ENCODE peak calls at places on chromosomes 4 and X, in five cellular contexts. O is endothelial cell, D is progenitor cell of endocrine pancreas, X is fibroblast of lung, T is suprapubic skin. E is an unnamed sample.

GRCh38 chr4:35087216-35087615 is 1157.1 kb downstream of the ARAP2 start:
- DNase-seq in O (no peak), D (no peak), X (no peak), T (no peak), E (no peak)

GRCh38 chrX:112738347-112739033 is 58.8 kb upstream of the LHFPL1 start:
- DNase-seq in O (no peak), D (no peak), X (no peak), T (no peak), E (no peak)

GRCh38 chrX:54435121-54435520 is 5.1 kb upstream of the TSR2 start:
- DNase-seq in O (no peak), D (no peak), X (no peak), T (no peak), E (no peak)

GRCh38 chrX:110131031-110131430 is 128.1 kb downstream of the TMEM164 start:
- DNase-seq in O (no peak), D (no peak), X (no peak), T (no peak), E (no peak)

GRCh38 chr4:185210102-185210981 is 944 bp downstream of the SNX25 start:
- DNase-seq in O (peak), D (peak), X (peak), T (peak), E (no peak)

GRCh38 chr4:17911608-17912007 is 100.8 kb downstream of the NCAPG start:
- DNase-seq in O (no peak), D (no peak), X (no peak), T (no peak), E (no peak)

GRCh38 chr4:95660719-95661118 is 111.9 kb upstream of the UNC5C start:
- DNase-seq in O (no peak), D (no peak), X (no peak), T (no peak), E (no peak)

GRCh38 chr4:102787096-102787867 is 26.5 kb upstream of the MANBA start:
- DNase-seq in O (no peak), D (no peak), X (peak), T (no peak), E (no peak)

GRCh38 chrX:6660567-6661252 is 125.8 kb upstream of the VCX3A start:
- DNase-seq in O (no peak), D (no peak), X (no peak), T (no peak), E (no peak)

GRCh38 chrX:27915617-27916016 is 65.6 kb downstream of the DCAF8L1 start:
- DNase-seq in O (no peak), D (no peak), X (peak), T (no peak), E (no peak)

GRCh38 chr4:125280892-125281403 is 33.8 kb upstream of the FAT4 start:
- DNase-seq in O (no peak), D (no peak), X (no peak), T (no peak), E (peak)

GRCh38 chrX:72360326-72360725 is 54.6 kb upstream of the CITED1 start:
- DNase-seq in O (no peak), D (no peak), X (no peak), T (no peak), E (no peak)

GRCh38 chr4:184796906-184797305 is 28.9 kb downstream of the ACSL1 start:
- DNase-seq in O (no peak), D (no peak), X (no peak), T (no peak), E (no peak)

DNA sequence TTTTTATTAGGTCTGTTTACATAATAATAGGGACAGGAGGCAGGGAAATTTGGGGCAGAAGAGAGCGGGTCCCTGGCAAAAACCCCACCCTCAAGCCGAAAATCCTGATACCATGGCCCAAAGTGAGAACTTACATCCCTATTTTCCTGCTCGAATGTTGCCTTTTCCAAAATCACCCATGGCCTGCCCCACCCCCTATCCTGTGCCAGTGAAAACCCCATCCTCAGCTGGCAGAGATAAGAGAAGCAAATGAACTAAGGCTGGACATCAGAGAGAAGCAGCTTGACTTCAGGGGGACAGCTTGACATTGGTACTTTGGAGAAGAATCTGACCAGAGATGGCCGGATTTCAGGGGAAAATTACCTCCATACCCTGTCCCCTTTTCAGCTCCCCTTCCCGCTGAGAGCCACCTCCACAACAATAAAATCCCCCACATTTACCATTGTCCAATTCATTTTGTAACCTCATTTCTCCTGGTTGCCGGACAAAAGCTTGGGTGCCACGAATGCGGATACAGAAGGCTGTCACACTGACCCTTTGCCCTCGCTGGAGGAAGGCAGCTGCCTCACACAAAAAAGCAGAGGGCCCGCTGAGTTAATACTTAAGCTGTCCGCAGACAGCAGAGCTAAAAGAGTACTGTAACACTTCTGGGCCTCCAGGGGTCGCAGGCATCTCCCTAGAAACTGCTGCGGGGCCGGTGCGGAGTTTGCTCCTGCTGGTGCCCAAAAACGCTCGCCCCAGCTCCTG is 196.2 kb downstream of the SNCA start:
- DNase-seq in O (peak), D (peak), X (peak), T (no peak), E (peak)
- TF ChIP-seq CTCF in O (peak), D (peak), X (peak), T (no peak), E (peak)

DNA sequence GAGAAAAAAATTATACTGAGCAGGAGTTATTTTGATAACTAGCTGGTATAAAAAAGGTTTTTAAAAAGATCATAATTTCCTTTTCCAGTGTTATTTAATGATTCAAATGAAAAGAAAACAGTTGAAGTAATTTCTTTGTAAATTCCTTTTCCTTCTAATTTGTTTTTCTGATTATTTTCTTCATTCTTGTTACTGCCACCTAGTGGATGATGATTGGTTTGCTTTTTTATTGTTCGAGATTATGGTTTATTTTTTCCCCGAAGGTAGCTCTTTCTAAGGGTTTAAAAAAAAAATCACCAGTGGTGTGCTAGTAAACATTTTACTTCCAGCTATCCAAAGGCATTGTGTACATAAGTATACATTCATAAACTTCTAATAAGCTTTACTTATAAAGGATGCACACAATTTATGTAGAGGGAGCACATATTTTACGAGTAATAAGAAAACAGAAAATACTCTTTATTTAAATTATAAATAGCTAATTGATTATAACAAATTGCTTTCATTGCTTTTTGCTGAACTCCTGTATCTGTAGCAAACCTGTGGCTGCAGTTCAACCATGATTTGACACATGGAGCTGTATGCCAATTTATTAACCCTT is 98.0 kb upstream of the ANK2 start:
- DNase-seq in O (no peak), D (no peak), X (peak), T (no peak), E (no peak)
- TF ChIP-seq CTCF in O (peak), D (peak), X (peak), T (peak), E (peak)

GRCh38 chr4:150078996-150079581 is 844 bp downstream of the DCLK2 start:
- DNase-seq in O (peak), D (peak), X (peak), T (no peak), E (peak)
- TF ChIP-seq CTCF in O (no peak), D (peak), X (no peak), T (no peak), E (peak)

GRCh38 chr4:110970642-110971041 is 347.8 kb upstream of the PITX2 start:
- DNase-seq in O (peak), D (peak), X (peak), T (no peak), E (no peak)
- TF ChIP-seq CTCF in O (peak), D (peak), X (peak), T (peak), E (peak)

GRCh38 chr4:65865489-65865888 is 195.2 kb upstream of the EPHA5 start:
- DNase-seq in O (peak), D (no peak), X (peak), T (no peak), E (no peak)
- TF ChIP-seq CTCF in O (peak), D (peak), X (no peak), T (no peak), E (peak)

GRCh38 chrX:68234171-68234910 is 199.0 kb downstream of the OPHN1 start:
- DNase-seq in O (no peak), D (no peak), X (no peak), T (no peak), E (no peak)

GRCh38 chrX:68238568-68238967 is 194.7 kb downstream of the OPHN1 start:
- DNase-seq in O (peak), D (no peak), X (no peak), T (no peak), E (no peak)
- TF ChIP-seq CTCF in O (peak), D (peak), X (peak), T (no peak), E (peak)

DNA sequence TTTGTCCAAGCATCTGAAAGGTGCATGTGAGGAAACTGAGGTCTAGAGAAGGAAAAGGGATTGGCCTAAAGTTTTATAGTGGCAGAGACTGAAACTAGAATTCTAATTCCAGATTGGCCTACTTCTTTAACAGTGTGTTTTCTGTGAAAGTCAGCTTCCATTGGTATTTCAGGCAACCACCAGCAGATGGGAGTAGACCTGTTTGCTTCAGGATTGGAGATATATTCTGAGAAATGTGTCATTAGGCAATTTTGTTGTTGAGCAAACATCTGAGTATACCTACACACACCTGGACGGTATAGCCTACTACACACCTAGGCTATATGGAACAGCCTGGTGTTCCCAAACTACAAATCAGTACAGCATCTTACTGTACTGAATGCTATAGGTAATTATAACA is 207.3 kb upstream of the RADX start:
- DNase-seq in O (no peak), D (no peak), X (no peak), T (no peak), E (no peak)
- TF ChIP-seq CTCF in O (no peak), D (peak), X (no peak), T (no peak), E (peak)

GRCh38 chr4:7553280-7553679 is 118.5 kb upstream of the PSAPL1 start:
- DNase-seq in O (no peak), D (no peak), X (no peak), T (no peak), E (peak)

GRCh38 chr4:7557447-7557846 is 122.7 kb upstream of the PSAPL1 start:
- DNase-seq in O (no peak), D (no peak), X (peak), T (no peak), E (no peak)

GRCh38 chr4:7552466-7552865 is 117.7 kb upstream of the PSAPL1 start:
- DNase-seq in O (no peak), D (no peak), X (no peak), T (no peak), E (peak)

GRCh38 chr4:7556558-7556957 is 121.8 kb upstream of the PSAPL1 start:
- DNase-seq in O (no peak), D (no peak), X (no peak), T (no peak), E (no peak)

DNA sequence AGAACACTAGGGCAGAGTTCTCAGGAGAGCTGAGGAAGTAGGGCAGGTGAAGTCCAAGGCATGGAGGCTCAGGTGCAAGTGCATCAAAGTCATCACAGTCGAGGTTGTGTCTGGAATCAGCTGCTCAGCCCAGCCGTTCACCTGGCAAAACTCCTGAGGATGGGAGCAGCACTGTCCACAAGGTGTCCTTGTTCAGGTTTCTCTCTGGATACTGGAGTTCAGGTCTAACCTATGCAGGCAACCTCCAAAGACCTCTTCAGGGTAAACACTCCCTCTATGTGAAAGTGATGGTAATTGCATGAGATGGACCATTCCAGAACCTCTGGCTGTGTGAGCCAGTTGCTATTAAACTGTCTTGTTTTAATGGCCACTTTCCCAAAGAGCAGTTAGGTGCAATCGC is 120.2 kb upstream of the PSAPL1 start:
- DNase-seq in O (no peak), D (no peak), X (no peak), T (no peak), E (peak)
- TF ChIP-seq CTCF in O (no peak), D (peak), X (no peak), T (no peak), E (no peak)

DNA sequence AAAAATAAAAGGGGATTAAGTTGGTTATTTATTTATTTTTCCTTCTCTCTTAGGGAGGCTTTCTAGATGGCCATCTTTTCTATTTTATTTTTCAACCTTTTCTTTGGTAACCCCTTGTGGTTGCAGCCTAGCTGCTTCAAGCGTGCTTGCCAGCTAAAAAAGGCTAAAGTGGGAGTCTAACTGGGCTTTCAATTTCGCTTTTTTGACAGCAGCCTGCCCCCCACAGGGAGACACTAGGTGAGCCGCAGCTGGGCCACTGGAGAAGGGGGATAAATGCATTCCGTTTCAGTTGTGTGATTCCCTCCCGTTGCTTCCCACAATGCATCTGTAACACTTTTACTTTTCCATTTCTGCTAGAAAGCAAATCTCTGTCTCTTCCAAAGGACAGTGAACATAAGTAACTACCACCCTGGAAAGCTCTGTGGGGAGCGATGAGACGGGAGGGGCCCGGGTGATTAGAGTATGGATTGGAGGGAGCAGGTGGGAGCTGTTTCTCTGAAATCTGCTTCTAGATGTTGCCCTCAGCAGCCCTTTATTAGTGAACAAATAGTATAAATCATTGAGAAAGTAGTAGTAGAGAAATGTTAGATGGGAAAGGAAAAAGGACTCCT is 86.2 kb upstream of the RAPGEF2 start:
- DNase-seq in O (no peak), D (no peak), X (peak), T (no peak), E (no peak)
- TF ChIP-seq CTCF in O (no peak), D (peak), X (peak), T (no peak), E (peak)

DNA sequence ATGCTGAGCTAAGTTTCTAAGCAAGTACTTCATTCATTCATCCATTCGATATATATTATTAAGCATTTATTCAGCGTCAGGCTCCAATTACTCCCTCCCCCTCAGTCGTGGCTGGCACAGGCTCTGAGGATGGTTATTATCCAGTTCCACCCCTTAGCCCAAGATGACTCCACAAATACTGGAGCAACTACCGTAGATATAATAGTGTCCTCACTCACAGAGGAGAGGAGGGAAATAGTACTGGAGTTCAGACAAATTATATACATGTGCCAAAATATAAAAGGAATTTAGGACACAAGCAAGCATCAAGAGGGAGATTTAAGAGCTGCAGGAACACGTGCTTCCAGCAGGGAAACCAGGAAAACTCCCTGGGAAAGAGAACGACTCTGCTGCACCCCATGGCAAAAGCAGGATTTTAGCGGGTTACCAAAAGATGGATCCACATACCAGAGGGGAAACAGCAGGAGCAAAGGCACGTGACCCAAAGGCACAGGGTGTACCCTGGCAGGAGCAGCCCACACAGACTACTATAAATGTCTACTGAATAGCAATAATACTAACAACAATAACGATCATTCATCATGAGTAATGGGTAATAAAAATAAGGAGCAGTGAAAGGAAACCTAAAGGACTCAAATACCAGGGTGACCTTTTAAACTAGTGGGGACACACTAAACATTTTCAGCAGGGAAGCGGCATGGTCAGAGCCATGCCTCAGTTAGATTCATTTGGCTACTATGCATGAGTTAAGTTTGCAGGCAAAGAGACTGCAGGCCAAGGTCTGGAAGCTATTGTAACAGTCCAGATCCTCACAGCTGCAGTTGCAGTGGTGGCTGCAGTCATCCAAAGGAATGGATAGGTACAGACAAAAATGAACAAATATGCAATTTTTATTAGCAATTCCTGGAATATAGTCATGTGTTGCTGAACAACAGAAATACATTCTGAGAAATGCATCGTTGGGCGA is 153.7 kb downstream of the APBB2 start:
- DNase-seq in O (no peak), D (no peak), X (no peak), T (no peak), E (no peak)
- TF ChIP-seq CTCF in O (no peak), D (no peak), X (peak), T (no peak), E (peak)

E was measured in chondrocyte.